ENCODE peak calls at places on chromosomes 12 and 14, in five cellular contexts. N, C, M, X and J are unnamed samples.

GRCh38 chr14:29442720-29443119 is 484.9 kb downstream of the PRKD1 start:
- DNase-seq in C (no peak), M (no peak), X (no peak), N (no peak), J (no peak)

GRCh38 chr14:102849522-102850379 is 72.5 kb downstream of the TRAF3 start:
- DNase-seq in N (no peak), C (peak), X (no peak), M (no peak), J (no peak)

GRCh38 chr14:72169521-72169920 is 237.3 kb downstream of the RGS6 start:
- DNase-seq in M (no peak), X (no peak), C (no peak), N (peak), J (no peak)

GRCh38 chr12:101884174-101884573 is 6.8 kb downstream of the DRAM1 start:
- DNase-seq in N (no peak), C (peak), M (no peak), X (no peak), J (no peak)

GRCh38 chr12:49332891-49333371 is 4.1 kb downstream of the C1QL4 start:
- DNase-seq in M (no peak), X (no peak), C (peak), N (no peak), J (no peak)

GRCh38 chr12:115885040-115885439 is 392.5 kb downstream of the MED13L start:
- DNase-seq in N (no peak), X (no peak), M (no peak), C (no peak), J (no peak)

GRCh38 chr12:56377989-56378316 is 15.3 kb upstream of the APOF start:
- DNase-seq in N (no peak), X (no peak), M (no peak), C (no peak), J (no peak)

GRCh38 chr12:47271800-47272230 is 192.1 kb upstream of the AMIGO2 start:
- DNase-seq in X (no peak), M (no peak), N (no peak), C (no peak), J (no peak)

GRCh38 chr12:54258286-54258685 is 21.6 kb downstream of the CBX5 start:
- DNase-seq in M (no peak), X (no peak), N (no peak), C (no peak), J (no peak)

GRCh38 chr12:89126712-89127111 is 225.6 kb downstream of the DUSP6 start:
- DNase-seq in M (no peak), N (no peak), X (no peak), C (no peak), J (no peak)

GRCh38 chr12:12294215-12295005 is 27.6 kb upstream of the LRP6 start:
- DNase-seq in X (no peak), N (no peak), M (no peak), C (no peak), J (no peak)

GRCh38 chr14:26709019-26709418 is 111.2 kb upstream of the NOVA1 start:
- DNase-seq in M (no peak), X (no peak), C (no peak), N (no peak), J (no peak)

GRCh38 chr12:109656681-109657262 is 56.9 kb upstream of the FAM222A start:
- DNase-seq in M (no peak), C (no peak), N (no peak), X (no peak), J (no peak)

GRCh38 chr12:8648598-8649205 is 13.9 kb downstream of the MFAP5 start:
- DNase-seq in M (no peak), N (no peak), X (no peak), C (peak), J (no peak)

GRCh38 chr14:93857081-93857480 is 68.8 kb upstream of the PRIMA1 start:
- DNase-seq in M (no peak), X (no peak), C (no peak), N (no peak), J (no peak)

GRCh38 chr12:45362291-45362690 is 146.4 kb downstream of the ANO6 start:
- DNase-seq in C (no peak), M (no peak), N (no peak), X (no peak), J (no peak)

GRCh38 chr12:78534311-78534710 is 330.3 kb upstream of the SYT1 start:
- DNase-seq in N (no peak), M (no peak), C (no peak), X (no peak), J (no peak)

GRCh38 chr12:78622529-78623221 is 241.9 kb upstream of the SYT1 start:
- DNase-seq in X (no peak), N (no peak), M (no peak), C (no peak), J (no peak)

GRCh38 chr12:117188961-117189724 is 1.1 kb downstream of the FBXO21 start:
- DNase-seq in M (peak), C (no peak), N (no peak), X (no peak), J (peak)

GRCh38 chr12:117192057-117192456 is 1.8 kb upstream of the FBXO21 start:
- DNase-seq in M (peak), X (no peak), C (no peak), N (no peak), J (peak)

GRCh38 chr12:117189725-117190209 is 503 bp downstream of the FBXO21 start:
- DNase-seq in X (peak), M (peak), C (no peak), N (no peak), J (peak)

GRCh38 chr12:117188121-117188665 is 2.1 kb downstream of the FBXO21 start:
- DNase-seq in M (peak), N (no peak), X (no peak), C (no peak), J (no peak)

DNA sequence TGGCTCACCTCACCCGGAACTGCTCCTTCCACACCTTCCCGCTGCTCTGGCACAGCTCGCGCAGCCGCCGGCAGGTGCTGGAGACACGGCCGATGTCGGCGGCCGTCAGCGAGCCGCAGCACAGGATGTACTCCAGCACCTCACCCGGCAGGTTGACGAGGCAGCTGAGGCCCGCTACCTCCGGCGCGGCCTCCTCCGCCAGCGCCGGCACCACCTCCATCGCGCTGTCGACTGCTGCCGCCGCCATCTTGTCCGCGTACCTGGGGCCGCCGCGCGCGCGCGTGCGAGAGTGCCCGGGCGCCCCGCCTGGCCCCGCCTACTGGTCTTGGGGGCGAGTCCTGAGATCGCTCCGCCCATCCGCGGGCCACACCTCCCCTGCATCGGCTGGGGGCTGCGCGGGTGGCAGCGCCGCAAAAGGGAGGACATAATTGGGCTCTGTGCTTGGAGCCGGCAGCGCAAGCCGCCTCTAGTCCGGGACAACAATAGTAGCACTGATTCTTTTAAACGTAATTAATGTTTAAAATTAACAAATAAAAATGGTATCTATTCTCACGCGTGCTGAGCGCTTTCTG is at the start of gene FBXO21:
- DNase-seq in X (peak), C (peak), M (peak), N (peak), J (peak)
- TF ChIP-seq POLR2A in X (peak), C (no peak), M (peak), N (peak), J (peak)

GRCh38 chr14:35543006-35543405 is 9.0 kb downstream of the INSM2 start:
- DNase-seq in C (no peak), N (no peak), X (no peak), M (no peak), J (no peak)
- TF ChIP-seq CTCF in C (no peak), N (no peak), X (no peak), M (no peak), J (no peak)

DNA sequence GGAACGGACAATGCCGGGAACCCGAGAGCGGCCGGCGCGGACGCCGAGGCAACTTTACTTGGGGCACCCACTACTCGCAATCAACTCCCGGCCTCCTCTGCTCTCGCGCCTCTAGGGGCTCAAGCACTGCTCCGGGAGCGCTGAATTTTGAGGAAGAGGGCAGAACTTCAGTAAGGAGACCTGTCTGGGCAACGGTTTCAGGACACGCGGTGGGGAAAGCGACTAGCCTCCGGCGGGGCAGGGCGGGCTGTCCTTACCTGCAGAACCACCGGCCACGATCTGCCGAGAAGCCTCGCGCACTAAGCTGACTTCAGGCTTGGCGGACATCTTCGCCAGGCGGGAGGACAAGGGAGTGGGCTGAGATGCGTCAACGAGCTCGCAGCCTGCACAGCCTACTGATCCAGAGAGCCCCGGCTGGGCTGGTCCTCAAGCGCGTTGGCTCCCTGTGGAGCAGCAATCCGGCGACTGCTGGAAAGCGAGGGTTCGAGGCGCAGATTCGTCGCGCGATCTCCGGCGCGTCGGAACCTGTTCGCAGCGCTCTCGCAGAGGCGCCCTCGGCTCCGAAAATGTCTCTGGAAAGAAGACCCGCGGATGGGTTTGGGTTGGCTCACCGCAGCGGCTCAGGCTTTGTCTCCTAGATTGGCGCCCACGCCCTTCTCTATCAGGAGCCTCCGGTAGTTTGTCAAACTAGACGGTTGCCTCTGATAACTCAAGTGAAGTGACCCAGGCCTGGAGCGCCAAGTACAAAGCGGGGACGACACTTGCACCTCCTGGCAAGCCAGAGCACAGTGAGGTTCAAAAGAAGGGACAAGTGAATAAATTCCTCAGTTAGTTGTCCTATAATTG is at the start of gene SLC25A21:
- DNase-seq in X (peak), M (peak), C (peak), N (peak), J (peak)
- TF ChIP-seq POLR2A in X (peak), M (no peak), C (no peak), N (peak), J (peak)

DNA sequence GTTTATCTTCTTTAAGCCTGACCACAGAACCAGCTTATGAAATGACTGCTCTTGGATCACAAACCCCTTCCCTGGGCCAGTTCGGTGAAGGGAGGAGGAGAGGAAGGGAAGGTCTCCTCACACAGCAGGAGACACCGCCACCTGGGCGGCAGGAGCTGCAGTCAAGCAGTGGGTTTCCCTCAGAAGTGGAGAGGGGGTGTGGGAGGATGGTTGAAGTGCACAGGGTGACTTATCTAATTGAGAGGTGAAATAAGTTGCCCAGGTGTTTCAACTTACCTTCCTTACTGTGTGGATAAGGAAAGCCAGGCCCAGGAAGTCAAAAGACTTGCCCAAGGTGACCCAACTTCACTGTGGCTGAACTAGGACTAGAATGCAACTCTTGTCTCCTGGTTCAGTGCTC is 106.8 kb downstream of the EGLN3 start:
- DNase-seq in X (no peak), N (no peak), C (no peak), M (no peak), J (no peak)
- TF ChIP-seq CTCF in X (no peak), N (no peak), C (no peak), M (no peak), J (no peak)

GRCh38 chr12:120684523-120684932 is 2.4 kb upstream of the MLEC start:
- DNase-seq in M (no peak), N (no peak), X (no peak), C (no peak), J (no peak)

GRCh38 chr12:120687570-120688289 is 781 bp downstream of the MLEC start:
- DNase-seq in C (no peak), X (no peak), M (no peak), N (no peak), J (no peak)

GRCh38 chr12:120688527-120689071 is 1.6 kb downstream of the MLEC start:
- DNase-seq in M (no peak), N (no peak), C (no peak), X (no peak), J (peak)

GRCh38 chr12:120686690-120687569 is at the start of gene MLEC:
- DNase-seq in X (peak), M (peak), C (peak), N (peak), J (peak)

GRCh38 chr12:120686151-120686689 is 729 bp upstream of the MLEC start:
- DNase-seq in N (peak), C (peak), M (peak), X (peak), J (peak)
- TF ChIP-seq POLR2A in N (peak), C (no peak), M (no peak), X (peak), J (no peak)